ENCODE peak calls at places on chromosomes 3 and 15, in ten cellular contexts. D is T47D; Z is tibial nerve; M is NCI-H1694 treated with DMSO at 0.1 percent for 48 hours; U is neural crest cell; B is HTR-8/SVneo; G is WTC11; Y is left ventricle myocardium superior; F is stimulated activated CD4-positive, alpha-beta T cell treated with anti-CD3 and anti-CD28 coated beads, Interleukin-2, amount 100 ng/mL, for 4 hours; O is PC-3. I is an unnamed sample.

GRCh38 chr15:41894791-41895463 is 1.1 kb upstream of the SPTBN5 start:
- DNase-seq in U (no peak), Z (no peak), O (peak; percentile 82), D (peak; percentile 53), G (no peak), F (peak; percentile 73), B (peak; percentile 49), M (peak; percentile 39), Y (peak; percentile 89), I (peak; percentile 81)

GRCh38 chr3:43998841-43999805 is 242.6 kb upstream of the TOPAZ1 start:
- DNase-seq in O (no peak), D (no peak), U (peak; percentile 53), M (peak; percentile 13), Z (no peak), Y (no peak), B (peak; percentile 59), G (peak; percentile 74), F (no peak), I (peak; percentile 51)

GRCh38 chr3:15630646-15631350 is 29.3 kb downstream of the BTD start:
- DNase-seq in O (peak; percentile 86), M (no peak), D (no peak), B (peak; percentile 57), U (no peak), G (no peak), Z (no peak), Y (no peak), F (no peak), I (peak; percentile 62)

GRCh38 chr3:128278761-128279593 is 125.7 kb downstream of the EEFSEC start:
- DNase-seq in Z (peak; percentile 50), F (no peak), O (no peak), B (no peak), Y (peak; percentile 87), M (no peak), G (peak; percentile 38), D (no peak), U (peak; percentile 19), I (peak; percentile 74)

GRCh38 chr15:71109130-71109529 is 6.1 kb upstream of the THSD4 start:
- DNase-seq in O (peak; percentile 42), M (no peak), G (no peak), B (no peak), Y (no peak), F (no peak), Z (no peak), U (no peak), D (no peak), I (peak; percentile 69)

GRCh38 chr15:51736069-51736468 is 1.4 kb downstream of the LYSMD2 start:
- DNase-seq in D (no peak), U (no peak), Y (no peak), Z (no peak), O (no peak), M (no peak), B (no peak), G (no peak), F (no peak), I (no peak)

GRCh38 chr15:70101459-70102113 is 3.9 kb upstream of the TLE3 start:
- DNase-seq in F (no peak), O (peak; percentile 79), D (peak; percentile 81), U (peak; percentile 72), Y (peak; percentile 58), B (peak; percentile 88), G (peak; percentile 64), M (peak; percentile 51), Z (no peak), I (peak; percentile 99)

GRCh38 chr15:98904466-98905048 is 103.0 kb downstream of the PGPEP1L start:
- DNase-seq in B (peak; percentile 73), Y (no peak), U (peak; percentile 12), D (no peak), G (peak; percentile 29), O (peak; percentile 60), M (peak; percentile 10), F (no peak), Z (no peak), I (peak; percentile 77)

GRCh38 chr3:187770224-187770623 is 25.0 kb upstream of the BCL6 start:
- DNase-seq in Y (no peak), U (no peak), G (no peak), B (no peak), M (peak; percentile 82), F (peak; percentile 10), O (no peak), Z (no peak), D (no peak), I (no peak)

GRCh38 chr3:95154775-95155174 is 1091.9 kb downstream of the NSUN3 start:
- DNase-seq in Y (no peak), D (peak; percentile 3), U (no peak), G (no peak), O (peak; percentile 98), F (no peak), B (peak; percentile 2), M (no peak), Z (no peak), I (peak; percentile 26)

GRCh38 chr3:4834403-4834866 is 144.8 kb upstream of the BHLHE40 start:
- DNase-seq in D (no peak), Z (no peak), U (no peak), F (no peak), M (no peak), Y (no peak), G (no peak), O (no peak), B (no peak), I (no peak)

GRCh38 chr3:183180765-183181295 is 18.3 kb upstream of the LAMP3 start:
- DNase-seq in M (no peak), O (no peak), F (no peak), U (no peak), B (no peak), D (no peak), G (no peak), Z (no peak), Y (no peak), I (no peak)

GRCh38 chr3:12653772-12654171 is 10.1 kb downstream of the RAF1 start:
- DNase-seq in B (no peak), F (no peak), Z (no peak), M (no peak), Y (no peak), G (no peak), D (no peak), O (no peak), U (no peak), I (no peak)

GRCh38 chr3:49785565-49786356 is 581 bp downstream of the IP6K1 start:
- DNase-seq in G (peak; percentile 41), Y (no peak), F (no peak), B (no peak), Z (no peak), O (peak; percentile 25), M (no peak), U (no peak), D (no peak), I (peak; percentile 53)

GRCh38 chr3:187833799-187834578 is 88.7 kb upstream of the BCL6 start:
- DNase-seq in B (no peak), D (no peak), F (no peak), M (no peak), O (no peak), Z (no peak), Y (no peak), U (no peak), G (no peak), I (no peak)

GRCh38 chr3:64291345-64291744 is 66.1 kb upstream of the PRICKLE2 start:
- DNase-seq in B (no peak), O (peak; percentile 84), U (no peak), M (no peak), G (no peak), Y (no peak), Z (no peak), F (no peak), D (no peak), I (peak; percentile 86)

GRCh38 chr3:152302521-152303021 is 33.8 kb downstream of the MBNL1 start:
- DNase-seq in M (no peak), U (no peak), Z (no peak), Y (peak; percentile 59), F (no peak), O (peak; percentile 45), B (no peak), G (no peak), D (no peak), I (peak; percentile 87)

GRCh38 chr3:113211370-113212154 is at the start of gene BOC:
- DNase-seq in U (peak; percentile 26), M (peak; percentile 41), B (peak; percentile 47), G (peak; percentile 43), F (no peak), Z (no peak), D (peak; percentile 57), Y (peak; percentile 55), O (peak; percentile 69), I (peak; percentile 36)

GRCh38 chr3:149579838-149580542 is 77.8 kb downstream of the WWTR1 start:
- DNase-seq in G (no peak), U (no peak), Z (no peak), Y (no peak), F (no peak), B (no peak), O (peak; percentile 95), D (no peak), M (no peak), I (peak; percentile 56)

GRCh38 chr15:40345225-40345866 is 4.6 kb upstream of the CCDC9B start:
- DNase-seq in U (no peak), F (no peak), O (no peak), M (no peak), Y (no peak), Z (no peak), D (no peak), G (no peak), B (no peak), I (no peak)